ENCODE peak calls at places on chromosomes 5 and 9, in six cellular contexts. One of them, this sample, is unnamed.

GRCh38 chr5:39140558-39141168 is 66.5 kb upstream of the RICTOR start:
- DNase-seq in sigmoid colon: no peak
- DNase-seq in dorsolateral prefrontal cortex: no peak
- DNase-seq in transverse colon: no peak
- DNase-seq in AG04450: no peak
- DNase-seq in uterus: no peak
- DNase-seq in this sample: no peak

GRCh38 chr9:3585616-3586015 is 59.8 kb upstream of the RFX3 start:
- DNase-seq in transverse colon: no peak
- DNase-seq in AG04450: no peak
- DNase-seq in sigmoid colon: no peak
- DNase-seq in dorsolateral prefrontal cortex: no peak
- DNase-seq in uterus: no peak
- DNase-seq in this sample: no peak

GRCh38 chr5:39980056-39980455 is 555.3 kb upstream of the DAB2 start:
- DNase-seq in uterus: no peak
- DNase-seq in sigmoid colon: no peak
- DNase-seq in AG04450: no peak
- DNase-seq in dorsolateral prefrontal cortex: no peak
- DNase-seq in transverse colon: no peak
- DNase-seq in this sample: no peak

GRCh38 chr9:98575379-98576346 is 133.1 kb downstream of the GABBR2 start:
- DNase-seq in dorsolateral prefrontal cortex: no peak
- DNase-seq in AG04450: peak
- DNase-seq in uterus: no peak
- DNase-seq in transverse colon: no peak
- DNase-seq in sigmoid colon: no peak
- DNase-seq in this sample: no peak

GRCh38 chr5:67873935-67874334 is 341.6 kb upstream of the PIK3R1 start:
- DNase-seq in uterus: no peak
- DNase-seq in AG04450: no peak
- DNase-seq in transverse colon: no peak
- DNase-seq in sigmoid colon: no peak
- DNase-seq in dorsolateral prefrontal cortex: no peak
- DNase-seq in this sample: no peak

GRCh38 chr5:180118391-180118791 is 46.8 kb upstream of the RNF130 start:
- DNase-seq in sigmoid colon: no peak
- DNase-seq in transverse colon: no peak
- DNase-seq in uterus: no peak
- DNase-seq in AG04450: no peak
- DNase-seq in dorsolateral prefrontal cortex: peak
- DNase-seq in this sample: no peak

GRCh38 chr9:73565026-73565425 is 413.4 kb downstream of the ANXA1 start:
- DNase-seq in uterus: no peak
- DNase-seq in dorsolateral prefrontal cortex: no peak
- DNase-seq in AG04450: no peak
- DNase-seq in sigmoid colon: no peak
- DNase-seq in transverse colon: no peak
- DNase-seq in this sample: no peak

GRCh38 chr5:151278845-151279244 is 24.7 kb downstream of the SLC36A3 start:
- DNase-seq in dorsolateral prefrontal cortex: no peak
- DNase-seq in uterus: no peak
- DNase-seq in transverse colon: no peak
- DNase-seq in AG04450: no peak
- DNase-seq in sigmoid colon: no peak
- DNase-seq in this sample: no peak

GRCh38 chr9:33233659-33234335 is 6.2 kb upstream of the SPINK4 start:
- DNase-seq in uterus: no peak
- DNase-seq in sigmoid colon: no peak
- DNase-seq in transverse colon: peak
- DNase-seq in dorsolateral prefrontal cortex: no peak
- DNase-seq in AG04450: peak
- DNase-seq in this sample: no peak

GRCh38 chr5:172907657-172908056 is 51.6 kb upstream of the RPL26L1 start:
- DNase-seq in transverse colon: no peak
- DNase-seq in dorsolateral prefrontal cortex: no peak
- DNase-seq in uterus: no peak
- DNase-seq in AG04450: no peak
- DNase-seq in sigmoid colon: no peak
- DNase-seq in this sample: no peak

GRCh38 chr5:157470616-157471015 is 10.6 kb downstream of the NIPAL4 start:
- DNase-seq in dorsolateral prefrontal cortex: no peak
- DNase-seq in sigmoid colon: no peak
- DNase-seq in uterus: no peak
- DNase-seq in AG04450: no peak
- DNase-seq in transverse colon: no peak
- DNase-seq in this sample: no peak

GRCh38 chr5:143820451-143820850 is 8.5 kb downstream of the HMHB1 start:
- DNase-seq in sigmoid colon: no peak
- DNase-seq in uterus: no peak
- DNase-seq in AG04450: no peak
- DNase-seq in dorsolateral prefrontal cortex: no peak
- DNase-seq in transverse colon: no peak
- DNase-seq in this sample: no peak

GRCh38 chr9:133184971-133185370 is 21.3 kb upstream of the GBGT1 start:
- DNase-seq in transverse colon: peak
- DNase-seq in dorsolateral prefrontal cortex: no peak
- DNase-seq in sigmoid colon: peak
- DNase-seq in uterus: peak
- DNase-seq in AG04450: peak
- DNase-seq in this sample: peak

GRCh38 chr5:77076961-77077820 is 9.9 kb downstream of the ZBED3 start:
- DNase-seq in sigmoid colon: peak
- DNase-seq in AG04450: peak
- DNase-seq in dorsolateral prefrontal cortex: peak
- DNase-seq in transverse colon: peak
- DNase-seq in uterus: peak
- DNase-seq in this sample: peak

GRCh38 chr5:170861855-170862766 is at the start of gene RANBP17:
- DNase-seq in uterus: no peak
- DNase-seq in dorsolateral prefrontal cortex: no peak
- DNase-seq in transverse colon: peak
- DNase-seq in AG04450: no peak
- DNase-seq in sigmoid colon: peak
- DNase-seq in this sample: peak

GRCh38 chr5:180785151-180785781 is 17.3 kb downstream of the MGAT1 start:
- DNase-seq in dorsolateral prefrontal cortex: no peak
- DNase-seq in transverse colon: no peak
- DNase-seq in sigmoid colon: no peak
- DNase-seq in AG04450: peak
- DNase-seq in uterus: no peak
- DNase-seq in this sample: no peak

GRCh38 chr5:73605223-73606087 is 20.5 kb upstream of the ARHGEF28 start:
- DNase-seq in sigmoid colon: no peak
- DNase-seq in uterus: no peak
- DNase-seq in transverse colon: peak
- DNase-seq in dorsolateral prefrontal cortex: no peak
- DNase-seq in AG04450: no peak
- DNase-seq in this sample: no peak

GRCh38 chr9:36987891-36988290 is 46.2 kb downstream of the PAX5 start:
- DNase-seq in AG04450: no peak
- DNase-seq in transverse colon: no peak
- DNase-seq in sigmoid colon: no peak
- DNase-seq in uterus: no peak
- DNase-seq in dorsolateral prefrontal cortex: no peak
- DNase-seq in this sample: no peak

GRCh38 chr5:126972062-126972895 is 58.1 kb downstream of the MARCHF3 start:
- DNase-seq in uterus: no peak
- DNase-seq in sigmoid colon: no peak
- DNase-seq in dorsolateral prefrontal cortex: no peak
- DNase-seq in AG04450: no peak
- DNase-seq in transverse colon: peak
- DNase-seq in this sample: no peak

GRCh38 chr9:100911273-100911672 is 117.3 kb upstream of the PLPPR1 start:
- DNase-seq in AG04450: no peak
- DNase-seq in dorsolateral prefrontal cortex: no peak
- DNase-seq in uterus: no peak
- DNase-seq in sigmoid colon: no peak
- DNase-seq in transverse colon: no peak
- DNase-seq in this sample: no peak

GRCh38 chr5:153959134-153959957 is 79.4 kb downstream of the FAM114A2 start:
- DNase-seq in transverse colon: no peak
- DNase-seq in AG04450: peak
- DNase-seq in uterus: no peak
- DNase-seq in dorsolateral prefrontal cortex: no peak
- DNase-seq in sigmoid colon: no peak
- DNase-seq in this sample: no peak

GRCh38 chr9:136847065-136847826 is 2.0 kb upstream of the PHPT1 start:
- DNase-seq in dorsolateral prefrontal cortex: no peak
- DNase-seq in sigmoid colon: no peak
- DNase-seq in AG04450: no peak
- DNase-seq in uterus: no peak
- DNase-seq in transverse colon: peak
- DNase-seq in this sample: peak

DNA sequence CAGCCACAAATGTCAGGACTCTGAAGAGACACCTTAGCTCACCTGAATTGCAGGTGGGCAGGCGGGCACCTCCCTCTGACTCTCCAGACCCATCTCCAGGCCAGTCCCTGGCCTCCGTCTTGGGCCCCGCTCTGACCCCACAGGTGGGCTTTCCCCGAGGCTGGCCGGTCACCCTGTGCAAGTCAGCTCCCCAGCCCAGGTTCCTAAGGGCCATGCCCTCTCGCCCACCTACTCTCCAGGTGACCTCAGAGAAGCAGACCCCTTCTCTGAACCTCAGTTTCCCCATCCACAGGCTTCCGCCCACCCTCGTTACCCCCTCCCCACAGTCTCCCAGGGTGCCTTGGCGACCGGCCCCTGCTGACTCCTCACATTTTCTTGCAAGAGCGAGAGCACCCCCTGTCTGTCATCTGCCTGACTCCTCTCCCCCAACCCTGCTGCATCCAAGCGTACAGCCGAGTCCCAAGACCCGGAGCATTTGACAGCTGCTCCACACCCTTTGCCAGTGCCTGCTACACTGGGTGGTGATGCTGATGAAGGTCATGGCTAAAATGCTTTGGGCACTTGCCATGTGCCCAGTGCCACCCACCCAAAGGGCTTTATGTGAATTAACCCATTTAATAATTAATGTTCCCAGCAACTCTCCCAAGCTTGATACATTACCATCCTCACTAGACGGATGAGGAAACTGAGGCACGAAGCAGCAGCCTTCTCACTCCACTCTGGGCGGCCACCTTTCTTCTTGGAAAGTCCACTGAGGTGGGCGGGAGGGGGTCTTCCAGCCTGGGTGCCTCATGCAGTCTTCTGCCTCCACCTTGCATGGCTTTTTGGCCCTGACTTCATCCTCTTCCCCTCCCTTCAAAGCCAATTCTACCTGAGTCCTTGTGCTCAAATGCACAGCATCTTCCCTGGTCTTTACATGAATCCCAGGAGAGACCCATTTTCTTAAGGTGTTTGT is 51.1 kb upstream of the ORM1 start:
- DNase-seq in transverse colon: peak
- DNase-seq in sigmoid colon: peak
- DNase-seq in uterus: peak
- DNase-seq in AG04450: no peak
- DNase-seq in dorsolateral prefrontal cortex: peak
- DNase-seq in this sample: peak
- TF ChIP-seq CTCF in transverse colon: peak
- TF ChIP-seq CTCF in sigmoid colon: peak
- TF ChIP-seq CTCF in uterus: peak
- TF ChIP-seq CTCF in AG04450: peak
- TF ChIP-seq CTCF in dorsolateral prefrontal cortex: peak
- TF ChIP-seq CTCF in this sample: no peak

GRCh38 chr5:16178745-16179372 is 732 bp downstream of the MARCHF11 start:
- DNase-seq in uterus: no peak
- DNase-seq in sigmoid colon: no peak
- DNase-seq in AG04450: no peak
- DNase-seq in transverse colon: peak
- DNase-seq in dorsolateral prefrontal cortex: peak
- DNase-seq in this sample: peak
- TF ChIP-seq CTCF in uterus: no peak
- TF ChIP-seq CTCF in sigmoid colon: no peak
- TF ChIP-seq CTCF in AG04450: no peak
- TF ChIP-seq CTCF in transverse colon: no peak
- TF ChIP-seq CTCF in dorsolateral prefrontal cortex: no peak
- TF ChIP-seq CTCF in this sample: no peak

GRCh38 chr5:134526483-134527155 is 1.1 kb downstream of the JADE2 start:
- DNase-seq in sigmoid colon: peak
- DNase-seq in transverse colon: peak
- DNase-seq in AG04450: no peak
- DNase-seq in dorsolateral prefrontal cortex: peak
- DNase-seq in uterus: peak
- DNase-seq in this sample: peak

GRCh38 chr5:134525687-134526482 is 415 bp downstream of the JADE2 start:
- DNase-seq in uterus: peak
- DNase-seq in sigmoid colon: peak
- DNase-seq in AG04450: peak
- DNase-seq in dorsolateral prefrontal cortex: peak
- DNase-seq in transverse colon: peak
- DNase-seq in this sample: peak

GRCh38 chr5:134524219-134524825 is 1.1 kb upstream of the JADE2 start:
- DNase-seq in transverse colon: peak
- DNase-seq in AG04450: no peak
- DNase-seq in dorsolateral prefrontal cortex: peak
- DNase-seq in sigmoid colon: peak
- DNase-seq in uterus: peak
- DNase-seq in this sample: peak

GRCh38 chr5:134523543-134524136 is 1.8 kb upstream of the JADE2 start:
- DNase-seq in uterus: no peak
- DNase-seq in dorsolateral prefrontal cortex: no peak
- DNase-seq in AG04450: no peak
- DNase-seq in sigmoid colon: no peak
- DNase-seq in transverse colon: no peak
- DNase-seq in this sample: no peak

GRCh38 chr5:134524826-134525686 is at the start of gene JADE2:
- DNase-seq in dorsolateral prefrontal cortex: peak
- DNase-seq in uterus: peak
- DNase-seq in AG04450: no peak
- DNase-seq in sigmoid colon: peak
- DNase-seq in transverse colon: peak
- DNase-seq in this sample: peak
- TF ChIP-seq CTCF in dorsolateral prefrontal cortex: no peak
- TF ChIP-seq CTCF in uterus: no peak
- TF ChIP-seq CTCF in AG04450: no peak
- TF ChIP-seq CTCF in sigmoid colon: no peak
- TF ChIP-seq CTCF in transverse colon: no peak
- TF ChIP-seq CTCF in this sample: no peak

DNA sequence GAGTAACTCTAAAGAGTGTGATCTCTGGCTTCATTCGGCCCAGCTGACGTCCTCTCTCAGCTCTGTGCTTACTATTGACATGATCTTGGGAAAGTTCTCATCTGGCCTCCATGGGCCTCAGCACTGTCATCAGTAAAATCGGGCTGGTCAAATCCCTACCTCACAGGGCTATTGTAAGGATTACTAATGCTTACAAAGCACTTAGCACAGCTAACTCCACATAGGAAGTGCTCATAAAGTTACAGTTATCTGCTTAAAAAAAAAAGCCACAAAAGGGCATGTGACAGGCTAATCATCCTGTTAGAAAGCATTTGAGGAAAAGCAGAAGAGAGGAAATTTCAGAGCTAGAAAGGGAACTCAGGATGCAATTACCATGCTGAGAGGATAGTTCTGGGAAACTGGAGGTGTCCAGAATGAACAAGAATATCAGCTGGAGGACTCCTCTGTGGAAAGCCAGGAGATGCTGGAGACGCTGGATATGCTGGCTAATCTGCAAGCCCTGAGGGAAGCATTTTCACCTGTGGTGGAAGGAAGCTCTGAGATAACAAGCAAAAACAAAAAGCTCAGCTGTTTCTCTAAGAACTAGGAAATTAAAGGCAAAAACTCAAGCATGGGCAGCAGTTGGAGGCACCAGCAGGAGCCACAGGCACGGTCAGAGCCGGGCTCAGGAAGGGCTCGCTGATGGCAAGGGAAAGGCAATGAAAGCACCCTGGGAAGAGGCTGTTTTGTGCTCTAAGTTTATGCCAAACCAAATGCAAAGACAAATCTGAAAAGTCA is 4.4 kb upstream of the BHMT start:
- DNase-seq in sigmoid colon: no peak
- DNase-seq in dorsolateral prefrontal cortex: no peak
- DNase-seq in AG04450: no peak
- DNase-seq in uterus: no peak
- DNase-seq in transverse colon: no peak
- DNase-seq in this sample: no peak
- TF ChIP-seq CTCF in sigmoid colon: no peak
- TF ChIP-seq CTCF in dorsolateral prefrontal cortex: no peak
- TF ChIP-seq CTCF in AG04450: no peak
- TF ChIP-seq CTCF in uterus: no peak
- TF ChIP-seq CTCF in transverse colon: no peak
- TF ChIP-seq CTCF in this sample: no peak

This sample was measured in nephron progenitor cell.